ENCODE peak calls at places on chromosomes 13 and 19, in five cellular contexts. D is H1, W is neuronal stem cell, S is H9, I is mesenchymal stem cell. X is an unnamed sample.

GRCh38 chr13:80873589-80873988 is 532.7 kb upstream of the SPRY2 start:
- DNase-seq in S (no peak), I (no peak), D (no peak), W (no peak), X (no peak)

GRCh38 chr19:19113040-19113541 is 25.2 kb downstream of the TMEM161A start:
- DNase-seq in D (no peak), S (peak), I (peak), W (no peak), X (no peak)

GRCh38 chr13:112448621-112449544 is 72.7 kb downstream of the SPACA7 start:
- DNase-seq in W (no peak), I (no peak), D (no peak), S (no peak), X (no peak)

GRCh38 chr13:20994441-20994821 is 67.0 kb downstream of the LATS2 start:
- DNase-seq in S (no peak), W (no peak), D (no peak), I (no peak), X (no peak)

GRCh38 chr19:19619121-19619848 is 798 bp upstream of the PBX4 start:
- DNase-seq in W (no peak), I (no peak), S (no peak), D (no peak), X (no peak)

GRCh38 chr19:30878456-30878855 is 470.8 kb downstream of the TSHZ3 start:
- DNase-seq in S (peak), I (no peak), D (no peak), W (no peak), X (no peak)

GRCh38 chr13:43273362-43273761 is 250.0 kb downstream of the DNAJC15 start:
- DNase-seq in S (no peak), D (no peak), I (peak), W (no peak), X (no peak)

GRCh38 chr19:29645491-29645867 is 19.8 kb upstream of the PLEKHF1 start:
- DNase-seq in I (no peak), S (no peak), D (no peak), W (no peak), X (no peak)

GRCh38 chr19:47098608-47099007 is 15.0 kb downstream of the ZC3H4 start:
- DNase-seq in W (no peak), I (no peak), S (no peak), D (no peak), X (no peak)

GRCh38 chr19:39390460-39390758 is 497 bp downstream of the PAF1 start:
- DNase-seq in S (no peak), I (no peak), W (no peak), D (no peak), X (peak)

GRCh38 chr13:29428310-29428991 is 167.0 kb downstream of the SLC7A1 start:
- DNase-seq in W (peak), D (peak), I (peak), S (peak), X (no peak)

GRCh38 chr13:51681037-51681678 is 96.9 kb downstream of the WDFY2 start:
- DNase-seq in S (no peak), W (no peak), D (no peak), I (peak), X (no peak)

GRCh38 chr19:12833418-12833746 is 997 bp downstream of the RTBDN start:
- DNase-seq in I (no peak), W (no peak), D (no peak), S (no peak), X (no peak)

GRCh38 chr13:32314968-32315254 is 252 bp downstream of the ZAR1L start:
- DNase-seq in W (peak), I (peak), D (no peak), S (no peak), X (no peak)

GRCh38 chr13:32917504-32917903 is 98.7 kb upstream of the KL start:
- DNase-seq in W (no peak), D (no peak), S (no peak), I (no peak), X (no peak)

GRCh38 chr19:54653181-54653809 is 9.5 kb upstream of the LILRB4 start:
- DNase-seq in S (no peak), W (no peak), I (peak), D (no peak), X (peak)

GRCh38 chr13:52846567-52847321 is 1.7 kb downstream of the PCDH8 start:
- DNase-seq in W (peak), S (peak), D (no peak), I (no peak), X (peak)

GRCh38 chr13:32504876-32505275 is 33.7 kb downstream of the N4BP2L2 start:
- DNase-seq in D (no peak), I (no peak), W (no peak), S (no peak), X (no peak)

GRCh38 chr13:81565849-81566248 is 1224.9 kb upstream of the SPRY2 start:
- DNase-seq in I (no peak), W (no peak), D (no peak), S (no peak), X (no peak)

GRCh38 chr19:53254451-53255341 is at the start of gene ZNF677:
- DNase-seq in W (peak), D (peak), I (peak), S (peak), X (peak)

GRCh38 chr19:23832717-23833327 is 74.1 kb upstream of the ZNF681 start:
- DNase-seq in W (no peak), D (no peak), I (no peak), S (no peak), X (no peak)

GRCh38 chr13:103517066-103517767 is 451.0 kb upstream of the SLC10A2 start:
- DNase-seq in S (no peak), I (no peak), W (no peak), D (no peak), X (no peak)

GRCh38 chr19:45599286-45599685 is 2.7 kb downstream of the GPR4 start:
- DNase-seq in S (no peak), W (no peak), I (no peak), D (no peak), X (no peak)

GRCh38 chr13:60112771-60113170 is 51.0 kb downstream of the DIAPH3 start:
- DNase-seq in D (no peak), S (no peak), W (no peak), I (no peak), X (peak)

GRCh38 chr13:31007392-31007791 is 74.9 kb downstream of the TEX26 start:
- DNase-seq in D (no peak), W (no peak), I (no peak), S (no peak), X (no peak)

DNA sequence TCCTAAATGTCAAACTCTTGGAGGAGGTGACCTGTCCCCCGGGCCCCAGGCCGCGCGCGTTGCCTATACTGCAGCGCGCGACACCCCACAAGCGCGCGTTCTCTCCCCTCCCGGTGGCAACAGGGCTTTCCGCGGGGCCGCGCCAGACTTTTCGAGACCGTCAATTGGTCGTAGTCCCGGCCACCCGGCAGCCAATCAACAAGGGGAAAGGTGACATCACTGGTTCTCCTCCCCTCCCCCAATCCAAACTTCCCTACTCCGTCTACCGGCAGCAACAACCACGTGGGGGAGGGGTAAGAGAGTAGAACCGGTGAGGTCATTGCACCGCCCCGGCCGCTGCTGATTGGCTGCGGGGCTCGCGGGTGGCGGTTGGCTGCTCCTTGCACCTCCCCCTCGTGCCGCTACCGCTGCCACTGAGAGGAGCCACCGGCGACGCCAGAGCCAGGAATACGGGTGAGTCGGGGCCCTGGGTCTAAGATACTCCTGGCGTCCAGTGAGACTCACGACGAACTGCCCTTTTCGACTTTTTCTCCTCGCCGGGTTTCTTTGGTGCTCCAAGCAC is 829 bp upstream of the CIC start:
- DNase-seq in W (peak), S (peak), I (peak), D (peak), X (peak)
- H3K4ac ChIP-seq in W (no peak), S (no peak), I (peak), D (no peak), X (peak)

GRCh38 chr19:51352783-51353360 is 10.9 kb upstream of the VSIG10L start:
- DNase-seq in S (no peak), I (no peak), W (no peak), D (no peak), X (no peak)

GRCh38 chr19:51354742-51355148 is 11.4 kb downstream of the ETFB start:
- DNase-seq in I (peak), D (no peak), W (peak), S (peak), X (no peak)

GRCh38 chr19:51356159-51356801 is 9.9 kb downstream of the ETFB start:
- DNase-seq in D (no peak), W (no peak), S (no peak), I (no peak), X (no peak)

GRCh38 chr19:51351266-51351990 is 9.5 kb upstream of the VSIG10L start:
- DNase-seq in D (no peak), W (no peak), S (no peak), I (no peak), X (no peak)

GRCh38 chr19:51354103-51354741 is 12.0 kb downstream of the ETFB start:
- DNase-seq in W (no peak), D (no peak), S (peak), I (no peak), X (no peak)
- H2BK12ac ChIP-seq in W (peak), D (peak), S (no peak), I (peak), X (no peak)

GRCh38 chr19:1241417-1242095 is at the start of gene ATP5F1D:
- DNase-seq in D (no peak), S (peak), W (peak), I (peak), X (peak)
- H3K4ac ChIP-seq in D (no peak), S (no peak), W (peak), I (peak), X (peak)

GRCh38 chr13:94416454-94417080 is 62.9 kb downstream of the DCT start:
- DNase-seq in D (peak), I (peak), W (peak), S (peak), X (peak)
- H2BK12ac ChIP-seq in D (no peak), I (no peak), W (no peak), S (no peak), X (no peak)

GRCh38 chr19:37905936-37906867 is at the start of gene WDR87:
- DNase-seq in I (no peak), W (peak), S (peak), D (peak), X (peak)
- H3K4ac ChIP-seq in I (peak), W (no peak), S (no peak), D (peak), X (peak)

DNA sequence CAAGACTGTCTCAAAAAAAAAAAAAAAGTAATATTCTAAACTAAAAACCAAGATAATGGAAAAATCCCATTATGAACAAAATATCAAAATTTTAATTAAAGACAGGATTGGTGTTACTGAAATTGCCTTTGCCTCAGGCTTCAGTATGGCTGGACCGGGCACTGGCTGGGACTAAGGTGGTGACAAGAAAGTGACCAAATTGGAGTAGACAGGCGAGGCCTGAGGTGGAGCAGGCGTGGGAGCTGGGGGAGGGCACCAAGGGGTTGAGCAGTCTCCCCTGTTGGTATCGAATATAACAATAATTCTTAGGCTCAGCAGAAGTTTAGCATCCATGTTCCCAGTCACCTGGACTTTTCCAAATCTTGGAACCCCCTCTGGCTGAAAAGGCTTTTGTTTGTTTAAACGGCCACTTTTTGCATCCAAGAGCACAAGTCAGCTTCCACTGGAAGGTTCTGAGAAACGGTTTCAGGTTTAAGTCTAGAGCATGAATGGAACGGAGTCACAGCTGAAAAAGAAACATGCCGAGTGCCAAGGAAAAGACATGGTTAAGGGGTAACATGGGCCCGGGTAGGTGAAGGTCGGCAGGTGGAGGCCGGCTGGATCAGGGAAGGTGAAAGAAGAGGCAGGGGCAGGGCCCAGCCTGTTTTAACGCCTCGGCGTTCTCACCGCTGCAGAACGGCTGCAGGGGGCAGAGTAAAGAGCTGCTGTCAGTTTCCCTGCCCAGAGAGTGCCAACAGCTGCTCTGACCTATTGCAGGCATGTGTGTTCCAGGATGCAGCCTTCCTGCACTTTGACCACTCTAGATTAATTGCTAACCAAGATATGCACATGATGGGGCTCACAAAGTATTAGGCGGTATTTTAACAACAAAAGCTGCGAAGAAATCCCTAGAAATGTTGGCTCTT is 104.4 kb downstream of the TM9SF2 start:
- DNase-seq in D (no peak), W (peak), S (peak), I (no peak), X (peak)
- H2BK12ac ChIP-seq in D (no peak), W (no peak), S (no peak), I (no peak), X (no peak)

GRCh38 chr13:101457176-101457575 is 4.7 kb downstream of the ITGBL1 start:
- DNase-seq in D (no peak), S (no peak), W (no peak), I (no peak), X (no peak)
- H3K4ac ChIP-seq in D (no peak), S (no peak), W (no peak), I (no peak), X (no peak)

DNA sequence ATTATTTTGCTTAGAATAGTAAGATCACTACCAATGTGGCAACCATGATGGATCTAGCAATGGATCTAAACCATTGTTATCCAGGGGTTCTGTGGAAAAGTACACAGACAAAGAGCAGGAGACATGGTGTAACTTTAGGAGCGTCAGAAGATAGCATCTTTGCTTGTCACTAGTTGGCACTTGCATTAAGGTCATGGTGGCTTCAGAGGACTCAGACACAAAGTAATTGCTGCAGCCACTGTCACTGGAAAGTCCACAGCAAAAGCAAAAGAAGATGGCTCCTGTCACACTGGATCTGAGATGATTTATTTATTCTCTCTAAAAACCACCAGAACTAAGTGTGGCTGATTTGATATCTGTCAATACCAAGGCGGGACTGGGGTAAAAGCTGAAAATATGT is 93.3 kb upstream of the PCDH20 start:
- DNase-seq in S (no peak), W (no peak), I (no peak), D (no peak), X (no peak)
- H2BK12ac ChIP-seq in S (no peak), W (no peak), I (no peak), D (no peak), X (no peak)

GRCh38 chr13:95783747-95784146 is 106.8 kb downstream of the DNAJC3 start:
- DNase-seq in D (no peak), S (no peak), I (peak), W (no peak), X (no peak)
- H3K4ac ChIP-seq in D (no peak), S (no peak), I (no peak), W (no peak), X (no peak)

X was measured in trophoblast cell.